ENCODE peak calls at places on chromosomes 5 and 9, in four cellular contexts. One of them, this sample, is unnamed.

GRCh38 chr5:132083065-132083678 is 9.6 kb downstream of the CSF2 start:
- DNase-seq in upper lobe of left lung: no peak
- DNase-seq in HCT116: no peak
- DNase-seq in GM23338: no peak
- DNase-seq in this sample: peak; percentile 64

GRCh38 chr9:131530546-131530929 is 525 bp downstream of the UCK1 start:
- DNase-seq in upper lobe of left lung: no peak
- DNase-seq in GM23338: peak; percentile 52
- DNase-seq in HCT116: no peak
- DNase-seq in this sample: no peak

GRCh38 chr5:72066658-72067057 is 40.6 kb upstream of the MAP1B start:
- DNase-seq in HCT116: peak; percentile 10
- DNase-seq in upper lobe of left lung: no peak
- DNase-seq in GM23338: no peak
- DNase-seq in this sample: no peak

GRCh38 chr5:36402512-36402906 is 100.8 kb upstream of the RANBP3L start:
- DNase-seq in HCT116: no peak
- DNase-seq in upper lobe of left lung: no peak
- DNase-seq in GM23338: no peak
- DNase-seq in this sample: no peak

GRCh38 chr5:61051267-61051666 is 106.3 kb downstream of the NDUFAF2 start:
- DNase-seq in upper lobe of left lung: no peak
- DNase-seq in HCT116: peak; percentile 47
- DNase-seq in GM23338: no peak
- DNase-seq in this sample: no peak

GRCh38 chr5:179612577-179613459 is 10.7 kb downstream of the HNRNPH1 start:
- DNase-seq in HCT116: no peak
- DNase-seq in GM23338: no peak
- DNase-seq in upper lobe of left lung: no peak
- DNase-seq in this sample: no peak

GRCh38 chr5:173764321-173765029 is 123.7 kb upstream of the CPEB4 start:
- DNase-seq in upper lobe of left lung: peak; percentile 80
- DNase-seq in HCT116: peak; percentile 94
- DNase-seq in GM23338: peak; percentile 34
- DNase-seq in this sample: peak; percentile 92

GRCh38 chr9:92029553-92029952 is 79.5 kb upstream of the ROR2 start:
- DNase-seq in GM23338: peak; percentile 49
- DNase-seq in HCT116: no peak
- DNase-seq in upper lobe of left lung: no peak
- DNase-seq in this sample: no peak

GRCh38 chr5:126003309-126003708 is 419.9 kb upstream of the GRAMD2B start:
- DNase-seq in HCT116: no peak
- DNase-seq in GM23338: no peak
- DNase-seq in upper lobe of left lung: no peak
- DNase-seq in this sample: peak; percentile 79

GRCh38 chr9:131728546-131728910 is 11.3 kb downstream of the RAPGEF1 start:
- DNase-seq in GM23338: no peak
- DNase-seq in upper lobe of left lung: no peak
- DNase-seq in HCT116: no peak
- DNase-seq in this sample: no peak

GRCh38 chr5:101306391-101307137 is 403.5 kb upstream of the ST8SIA4 start:
- DNase-seq in upper lobe of left lung: no peak
- DNase-seq in GM23338: no peak
- DNase-seq in HCT116: peak; percentile 6
- DNase-seq in this sample: no peak

GRCh38 chr9:98185021-98185567 is 7.3 kb downstream of the CORO2A start:
- DNase-seq in HCT116: no peak
- DNase-seq in GM23338: no peak
- DNase-seq in upper lobe of left lung: no peak
- DNase-seq in this sample: no peak

GRCh38 chr5:122151640-122152039 is 22.3 kb downstream of the ZNF474 start:
- DNase-seq in upper lobe of left lung: no peak
- DNase-seq in HCT116: no peak
- DNase-seq in GM23338: no peak
- DNase-seq in this sample: no peak

GRCh38 chr5:56610093-56610698 is 205.2 kb upstream of the MAP3K1 start:
- DNase-seq in upper lobe of left lung: no peak
- DNase-seq in GM23338: no peak
- DNase-seq in HCT116: no peak
- DNase-seq in this sample: no peak

GRCh38 chr5:142024771-142025304 is 12.0 kb upstream of the GNPDA1 start:
- DNase-seq in HCT116: peak; percentile 68
- DNase-seq in GM23338: peak; percentile 98
- DNase-seq in upper lobe of left lung: peak; percentile 93
- DNase-seq in this sample: peak; percentile 95

GRCh38 chr9:92971121-92971520 is 23.8 kb downstream of the FGD3 start:
- DNase-seq in upper lobe of left lung: no peak
- DNase-seq in HCT116: no peak
- DNase-seq in GM23338: no peak
- DNase-seq in this sample: no peak

GRCh38 chr5:64635056-64635686 is 55.1 kb upstream of the SHISAL2B start:
- DNase-seq in GM23338: peak; percentile 54
- DNase-seq in HCT116: peak; percentile 16
- DNase-seq in upper lobe of left lung: no peak
- DNase-seq in this sample: no peak

GRCh38 chr5:1436036-1436435 is 9.2 kb downstream of the SLC6A3 start:
- DNase-seq in HCT116: no peak
- DNase-seq in upper lobe of left lung: no peak
- DNase-seq in GM23338: no peak
- DNase-seq in this sample: peak; percentile 30

GRCh38 chr5:81022688-81023084 is 62.5 kb downstream of the RASGRF2 start:
- DNase-seq in HCT116: no peak
- DNase-seq in upper lobe of left lung: no peak
- DNase-seq in GM23338: no peak
- DNase-seq in this sample: no peak

GRCh38 chr9:124267271-124267807 is 9.6 kb downstream of the NEK6 start:
- DNase-seq in HCT116: no peak
- DNase-seq in upper lobe of left lung: peak; percentile 84
- DNase-seq in GM23338: no peak
- DNase-seq in this sample: peak; percentile 88

GRCh38 chr5:9091896-9092662 is 453.8 kb downstream of the SEMA5A start:
- DNase-seq in GM23338: no peak
- DNase-seq in upper lobe of left lung: no peak
- DNase-seq in HCT116: no peak
- DNase-seq in this sample: no peak

GRCh38 chr9:79263666-79264460 is 307.9 kb upstream of the TLE4 start:
- DNase-seq in upper lobe of left lung: no peak
- DNase-seq in GM23338: no peak
- DNase-seq in HCT116: no peak
- DNase-seq in this sample: no peak

GRCh38 chr9:116350213-116350612 is 196.6 kb downstream of the PAPPA start:
- DNase-seq in GM23338: no peak
- DNase-seq in HCT116: no peak
- DNase-seq in upper lobe of left lung: no peak
- DNase-seq in this sample: no peak

GRCh38 chr9:10048994-10049393 is 563.8 kb downstream of the PTPRD start:
- DNase-seq in upper lobe of left lung: no peak
- DNase-seq in HCT116: no peak
- DNase-seq in GM23338: no peak
- DNase-seq in this sample: no peak

GRCh38 chr9:124352616-124353015 is 62.6 kb downstream of the PSMB7 start:
- DNase-seq in HCT116: no peak
- DNase-seq in upper lobe of left lung: no peak
- DNase-seq in GM23338: no peak
- DNase-seq in this sample: peak; percentile 59

GRCh38 chr9:137575725-137576411 is 2.9 kb downstream of the DPH7 start:
- DNase-seq in GM23338: no peak
- DNase-seq in HCT116: no peak
- DNase-seq in upper lobe of left lung: no peak
- DNase-seq in this sample: no peak

GRCh38 chr5:116600876-116601275 is 26.3 kb upstream of the SEMA6A start:
- DNase-seq in upper lobe of left lung: no peak
- DNase-seq in HCT116: no peak
- DNase-seq in GM23338: no peak
- DNase-seq in this sample: no peak

GRCh38 chr5:126650463-126650862 is 49.7 kb downstream of the PHAX start:
- DNase-seq in GM23338: no peak
- DNase-seq in HCT116: no peak
- DNase-seq in upper lobe of left lung: no peak
- DNase-seq in this sample: no peak

GRCh38 chr9:77616191-77616590 is 31.9 kb downstream of the GNA14 start:
- DNase-seq in upper lobe of left lung: no peak
- DNase-seq in HCT116: no peak
- DNase-seq in GM23338: no peak
- DNase-seq in this sample: no peak

GRCh38 chr5:180201051-180201987 is 7.7 kb downstream of the RASGEF1C start:
- DNase-seq in GM23338: peak; percentile 91
- DNase-seq in HCT116: peak; percentile 27
- DNase-seq in upper lobe of left lung: peak; percentile 4
- DNase-seq in this sample: no peak

GRCh38 chr9:90303653-90304052 is 339.0 kb downstream of the DIRAS2 start:
- DNase-seq in HCT116: no peak
- DNase-seq in GM23338: no peak
- DNase-seq in upper lobe of left lung: no peak
- DNase-seq in this sample: no peak

GRCh38 chr5:122515709-122516431 is 203.8 kb downstream of the SNCAIP start:
- DNase-seq in upper lobe of left lung: no peak
- DNase-seq in GM23338: peak; percentile 91
- DNase-seq in HCT116: peak; percentile 71
- DNase-seq in this sample: no peak

GRCh38 chr5:149037819-149038218 is 25.0 kb downstream of the SH3TC2 start:
- DNase-seq in HCT116: no peak
- DNase-seq in GM23338: no peak
- DNase-seq in upper lobe of left lung: no peak
- DNase-seq in this sample: no peak

GRCh38 chr9:4985376-4986266 is 549 bp downstream of the JAK2 start:
- DNase-seq in GM23338: peak; percentile 67
- DNase-seq in upper lobe of left lung: no peak
- DNase-seq in HCT116: peak; percentile 4
- DNase-seq in this sample: peak; percentile 59

GRCh38 chr5:4765411-4765810 is 374.7 kb upstream of the ADAMTS16 start:
- DNase-seq in upper lobe of left lung: no peak
- DNase-seq in HCT116: no peak
- DNase-seq in GM23338: no peak
- DNase-seq in this sample: no peak

GRCh38 chr9:132235894-132236661 is 74.2 kb downstream of the NTNG2 start:
- DNase-seq in GM23338: peak; percentile 95
- DNase-seq in upper lobe of left lung: no peak
- DNase-seq in HCT116: peak; percentile 52
- DNase-seq in this sample: peak; percentile 92

GRCh38 chr9:134827993-134828392 is 52.6 kb upstream of the FCN2 start:
- DNase-seq in GM23338: no peak
- DNase-seq in upper lobe of left lung: peak; percentile 50
- DNase-seq in HCT116: no peak
- DNase-seq in this sample: no peak
- H3K36me3 ChIP-seq in GM23338: no peaks in the 10 kb centered on the region
- H3K36me3 ChIP-seq in upper lobe of left lung: no peaks in the 10 kb centered on the region
- H3K36me3 ChIP-seq in HCT116: no peaks in the 10 kb centered on the region
- H3K36me3 ChIP-seq in this sample: no peaks in the 10 kb centered on the region

DNA sequence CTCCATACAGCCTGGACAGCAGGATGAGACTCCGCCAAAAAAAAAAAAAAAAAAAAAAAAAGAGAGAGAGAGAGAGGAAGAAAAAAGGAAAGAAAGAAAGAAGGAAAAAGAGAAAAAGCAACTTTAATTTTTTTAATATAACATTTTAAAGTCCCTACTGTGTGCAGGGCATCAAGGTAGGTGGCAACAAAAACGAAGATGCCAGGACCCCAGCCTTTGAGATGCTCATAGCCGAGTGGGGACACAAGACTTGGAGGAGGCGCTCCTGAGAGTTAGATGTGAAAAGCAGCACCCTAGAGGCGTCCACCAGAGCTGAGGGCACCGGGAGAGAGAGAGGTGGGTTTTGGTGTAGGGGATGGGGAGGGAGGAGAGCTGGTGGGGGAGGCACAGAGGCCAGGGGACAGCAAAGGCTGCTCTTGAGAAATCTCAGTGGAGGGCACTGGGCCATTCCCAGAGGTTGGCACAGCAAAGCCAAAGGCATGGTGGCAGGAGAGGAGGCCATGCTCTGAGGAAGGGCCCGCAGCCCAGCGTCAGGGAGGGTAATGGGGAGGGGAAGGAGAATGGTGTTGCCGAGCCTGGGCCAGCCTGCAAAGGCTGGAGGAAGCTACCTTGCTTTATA is 135.7 kb downstream of the C9orf50 start:
- DNase-seq in upper lobe of left lung: no peak
- DNase-seq in HCT116: no peak
- DNase-seq in GM23338: no peak
- DNase-seq in this sample: no peak
- H3K27ac ChIP-seq in upper lobe of left lung: peak overlapping the region; percentile 99
- H3K27ac ChIP-seq in HCT116: peak overlapping the region; percentile 100
- H3K27ac ChIP-seq in GM23338: no peak overlapping the region
- H3K27ac ChIP-seq in this sample: peak overlapping the region; percentile 99

GRCh38 chr9:69946800-69947437 is 96.7 kb upstream of the MAMDC2 start:
- DNase-seq in GM23338: no peak
- DNase-seq in upper lobe of left lung: no peak
- DNase-seq in HCT116: peak; percentile 80
- DNase-seq in this sample: no peak

GRCh38 chr9:69945671-69946141 is 97.9 kb upstream of the MAMDC2 start:
- DNase-seq in GM23338: no peak
- DNase-seq in HCT116: no peak
- DNase-seq in upper lobe of left lung: no peak
- DNase-seq in this sample: no peak

GRCh38 chr9:69951411-69951810 is 92.2 kb upstream of the MAMDC2 start:
- DNase-seq in upper lobe of left lung: no peak
- DNase-seq in HCT116: no peak
- DNase-seq in GM23338: no peak
- DNase-seq in this sample: no peak

DNA sequence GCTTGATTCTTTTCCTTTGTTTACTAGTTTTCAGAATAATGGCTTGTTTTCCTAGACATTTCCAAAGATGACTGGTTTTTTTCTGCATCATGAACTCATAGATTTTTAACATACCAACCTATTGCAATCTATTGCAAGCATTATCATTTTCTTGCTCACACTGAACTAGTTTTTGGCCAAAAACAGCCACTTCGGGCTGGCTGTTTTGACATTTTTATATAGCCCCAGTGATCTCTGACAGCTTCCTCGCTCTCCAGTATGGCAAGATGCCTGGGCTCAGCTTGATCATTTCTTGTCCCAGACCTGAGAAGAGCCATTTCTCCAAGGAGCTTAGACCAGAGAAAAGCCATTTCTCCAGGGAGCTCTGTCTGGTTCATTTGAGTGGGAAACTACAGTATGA is 94.3 kb upstream of the MAMDC2 start:
- DNase-seq in upper lobe of left lung: no peak
- DNase-seq in HCT116: no peak
- DNase-seq in GM23338: no peak
- DNase-seq in this sample: no peak
- H3K4me3 ChIP-seq in upper lobe of left lung: no peak overlapping the region
- H3K4me3 ChIP-seq in HCT116: no peak overlapping the region
- H3K4me3 ChIP-seq in GM23338: no peak overlapping the region
- H3K4me3 ChIP-seq in this sample: no peak overlapping the region

DNA sequence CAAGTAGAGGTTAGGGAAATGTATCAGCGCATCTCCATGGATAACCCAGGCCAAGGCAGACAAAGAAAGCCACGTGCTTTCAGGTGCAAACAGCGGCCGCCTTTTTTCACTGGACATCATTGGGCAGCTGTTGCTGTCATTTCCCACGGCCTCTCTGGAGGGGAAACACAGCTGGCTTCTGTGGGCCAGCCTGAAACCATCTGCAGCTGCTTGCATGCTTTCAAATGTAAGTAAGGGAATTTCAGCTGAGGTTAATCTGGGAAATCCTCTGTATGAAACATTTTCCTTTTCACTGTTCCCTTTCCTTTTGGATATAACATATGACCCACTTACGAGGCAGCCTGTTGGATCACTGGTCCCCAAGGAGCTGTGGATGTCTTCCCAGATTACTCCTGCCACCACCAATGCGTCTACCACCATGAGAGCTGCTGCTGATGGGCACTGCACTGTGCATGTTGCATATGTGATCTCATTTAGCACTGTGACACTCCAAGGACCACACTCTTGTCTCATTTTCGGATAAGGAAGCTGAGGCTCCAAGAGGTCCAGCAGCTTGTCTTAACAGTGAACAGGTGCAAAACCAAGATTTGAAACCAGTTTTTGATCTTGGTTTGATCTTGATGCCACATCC is 106.3 kb downstream of the C9orf152 start:
- DNase-seq in HCT116: no peak
- DNase-seq in GM23338: no peak
- DNase-seq in upper lobe of left lung: no peak
- DNase-seq in this sample: no peak
- H3K36me3 ChIP-seq in HCT116: no peaks in the 10 kb centered on the region
- H3K36me3 ChIP-seq in GM23338: no peaks in the 10 kb centered on the region
- H3K36me3 ChIP-seq in upper lobe of left lung: no peaks in the 10 kb centered on the region
- H3K36me3 ChIP-seq in this sample: no peaks in the 10 kb centered on the region

This sample was measured in aorta.